ENCODE peak calls at places on chromosomes 7 and 10, in ten cellular contexts. Z, I, W, R, N, H, A, X, L and F are unnamed samples.

GRCh38 chr7:94497874-94498670 is 11.5 kb upstream of the CASD1 start:
- DNase-seq in N (no peak), H (no peak), Z (no peak), W (no peak), I (no peak), X (no peak), A (no peak), L (no peak), R (no peak), F (no peak)

GRCh38 chr7:75042299-75042698 is 31.3 kb downstream of the RCC1L start:
- DNase-seq in I (peak), L (no peak), A (no peak), Z (no peak), R (no peak), N (no peak), H (no peak), X (no peak), W (no peak), F (no peak)

GRCh38 chr7:101100858-101101847 is 15.9 kb downstream of the TRIM56 start:
- DNase-seq in A (no peak), H (no peak), R (no peak), X (no peak), W (no peak), I (no peak), Z (no peak), L (no peak), N (no peak), F (peak)

GRCh38 chr10:128281343-128281742 is 155.1 kb upstream of the MKI67 start:
- DNase-seq in N (no peak), A (no peak), Z (no peak), X (no peak), L (no peak), R (no peak), W (no peak), I (no peak), H (no peak), F (no peak)

GRCh38 chr7:135837675-135838074 is 89.1 kb upstream of the FAM180A start:
- DNase-seq in H (no peak), W (no peak), X (no peak), R (no peak), Z (no peak), L (no peak), A (no peak), I (no peak), N (no peak), F (no peak)

GRCh38 chr10:50384839-50385238 is 133.5 kb upstream of the ASAH2 start:
- DNase-seq in W (no peak), X (no peak), N (no peak), L (no peak), H (no peak), Z (no peak), A (no peak), R (no peak), I (no peak), F (no peak)

GRCh38 chr10:3805791-3806381 is 20.9 kb upstream of the KLF6 start:
- DNase-seq in Z (peak), A (no peak), X (no peak), W (peak), H (peak), R (no peak), I (no peak), L (peak), N (no peak), F (peak)

GRCh38 chr10:77566914-77567566 is 70.6 kb downstream of the KCNMA1 start:
- DNase-seq in Z (no peak), L (no peak), I (no peak), A (no peak), H (no peak), X (no peak), N (no peak), R (no peak), W (no peak), F (peak)

GRCh38 chr10:98030093-98030821 is at the start of gene CRTAC1:
- DNase-seq in N (no peak), Z (no peak), W (no peak), A (no peak), R (no peak), X (peak), L (no peak), H (peak), I (peak), F (no peak)

GRCh38 chr7:136146925-136147324 is 169.8 kb upstream of the MTPN start:
- DNase-seq in L (no peak), N (no peak), Z (no peak), X (no peak), W (no peak), R (no peak), I (no peak), H (no peak), A (no peak), F (no peak)

GRCh38 chr10:111297351-111297848 is 220.6 kb downstream of the ADRA2A start:
- DNase-seq in I (no peak), H (no peak), W (no peak), N (no peak), A (no peak), Z (no peak), R (no peak), L (peak), X (no peak), F (peak)

GRCh38 chr10:61779950-61780659 is 117.4 kb downstream of the CABCOCO1 start:
- DNase-seq in L (peak), A (peak), R (no peak), X (no peak), I (no peak), N (no peak), H (no peak), Z (no peak), W (no peak), F (peak)

GRCh38 chr7:72925546-72926120 is 738 bp downstream of the POM121 start:
- DNase-seq in A (no peak), R (no peak), L (no peak), W (peak), Z (peak), I (no peak), H (no peak), X (no peak), N (no peak), F (peak)

GRCh38 chr10:88249450-88249849 is 333.7 kb downstream of the RNLS start:
- DNase-seq in W (no peak), I (no peak), H (no peak), X (no peak), N (no peak), L (peak), A (no peak), Z (no peak), R (no peak), F (peak)

GRCh38 chr10:71711052-71711623 is 8.4 kb downstream of the C10orf105 start:
- DNase-seq in R (no peak), W (no peak), L (peak), X (no peak), I (no peak), N (no peak), Z (no peak), A (no peak), H (peak), F (no peak)

GRCh38 chr7:30470783-30471182 is 7.8 kb downstream of the NOD1 start:
- DNase-seq in X (no peak), I (no peak), H (peak), W (no peak), A (no peak), R (no peak), Z (no peak), N (no peak), L (peak), F (peak)

GRCh38 chr10:77041636-77042258 is 595.9 kb downstream of the KCNMA1 start:
- DNase-seq in A (no peak), X (no peak), L (peak), I (no peak), R (no peak), Z (no peak), W (no peak), H (no peak), N (no peak), F (no peak)

GRCh38 chr7:74051193-74051592 is 23.2 kb downstream of the ELN start:
- DNase-seq in W (no peak), H (no peak), A (no peak), Z (no peak), X (no peak), N (no peak), L (no peak), R (no peak), I (no peak), F (no peak)

GRCh38 chr7:131961281-131961680 is 404.9 kb upstream of the PODXL start:
- DNase-seq in A (no peak), X (no peak), I (no peak), R (no peak), W (no peak), L (no peak), N (no peak), Z (no peak), H (no peak), F (no peak)

GRCh38 chr7:26346611-26347200 is 55.0 kb downstream of the SNX10 start:
- DNase-seq in I (no peak), N (no peak), A (peak), R (no peak), H (no peak), L (peak), W (no peak), X (no peak), Z (no peak), F (peak)

GRCh38 chr7:132680590-132680989 is 104.3 kb upstream of the PLXNA4 start:
- DNase-seq in L (no peak), N (no peak), Z (no peak), X (no peak), H (no peak), A (no peak), I (no peak), R (no peak), W (no peak), F (no peak)

GRCh38 chr10:121754667-121755066 is 156.4 kb upstream of the FGFR2 start:
- DNase-seq in R (no peak), H (no peak), A (no peak), I (no peak), N (no peak), L (no peak), Z (no peak), W (no peak), X (no peak), F (peak)

GRCh38 chr10:69413221-69413865 is 3.4 kb downstream of the TACR2 start:
- DNase-seq in X (peak), W (peak), A (peak), R (no peak), N (no peak), I (peak), L (peak), Z (peak), H (peak), F (peak)

GRCh38 chr7:73397521-73397934 is 36.0 kb upstream of the FZD9 start:
- DNase-seq in H (no peak), X (peak), Z (no peak), A (no peak), N (no peak), L (no peak), I (no peak), W (no peak), R (no peak), F (no peak)

GRCh38 chr10:98260350-98260749 is 7.6 kb downstream of the LOXL4 start:
- DNase-seq in R (no peak), W (no peak), L (no peak), Z (no peak), N (no peak), I (no peak), X (no peak), A (no peak), H (no peak), F (no peak)

GRCh38 chr7:25028370-25028971 is 48.5 kb upstream of the OSBPL3 start:
- DNase-seq in H (no peak), N (no peak), X (no peak), W (no peak), R (no peak), I (no peak), L (peak), A (no peak), Z (no peak), F (peak)

GRCh38 chr7:142097571-142097970 is 13.9 kb upstream of the MGAM2 start:
- DNase-seq in R (no peak), A (no peak), Z (no peak), L (no peak), X (no peak), W (no peak), N (no peak), I (no peak), H (no peak), F (no peak)